ENCODE peak calls at places on chromosomes 6 and 20, in four cellular contexts. One of them, this sample, is unnamed.

GRCh38 chr6:80457044-80457933 is 350.8 kb downstream of the BCKDHB start:
- DNase-seq in tibial artery: peak
- DNase-seq in dorsolateral prefrontal cortex: peak
- DNase-seq in A549: no peak
- DNase-seq in this sample: peak

GRCh38 chr6:156699017-156699421 is 78.2 kb upstream of the ARID1B start:
- DNase-seq in tibial artery: no peak
- DNase-seq in dorsolateral prefrontal cortex: no peak
- DNase-seq in A549: peak
- DNase-seq in this sample: peak

GRCh38 chr6:75183099-75183541 is 22.7 kb downstream of the COL12A1 start:
- DNase-seq in tibial artery: peak
- DNase-seq in dorsolateral prefrontal cortex: no peak
- DNase-seq in A549: no peak
- DNase-seq in this sample: peak

GRCh38 chr6:110542311-110543024 is 66.1 kb upstream of the SLC22A16 start:
- DNase-seq in tibial artery: no peak
- DNase-seq in dorsolateral prefrontal cortex: peak
- DNase-seq in A549: no peak
- DNase-seq in this sample: no peak

GRCh38 chr6:7426447-7427169 is 37.0 kb downstream of the RIOK1 start:
- DNase-seq in tibial artery: no peak
- DNase-seq in dorsolateral prefrontal cortex: no peak
- DNase-seq in A549: no peak
- DNase-seq in this sample: no peak

GRCh38 chr6:8814440-8815000 is 379.2 kb upstream of the SLC35B3 start:
- DNase-seq in tibial artery: no peak
- DNase-seq in dorsolateral prefrontal cortex: no peak
- DNase-seq in A549: no peak
- DNase-seq in this sample: no peak

GRCh38 chr6:167567142-167568033 is 242.5 kb downstream of the TTLL2 start:
- DNase-seq in tibial artery: no peak
- DNase-seq in dorsolateral prefrontal cortex: no peak
- DNase-seq in A549: no peak
- DNase-seq in this sample: no peak

GRCh38 chr6:90261801-90262200 is 34.8 kb downstream of the BACH2 start:
- DNase-seq in tibial artery: no peak
- DNase-seq in dorsolateral prefrontal cortex: no peak
- DNase-seq in A549: no peak
- DNase-seq in this sample: no peak

GRCh38 chr20:20637998-20638397 is 74.4 kb downstream of the RALGAPA2 start:
- DNase-seq in tibial artery: no peak
- DNase-seq in dorsolateral prefrontal cortex: no peak
- DNase-seq in A549: no peak
- DNase-seq in this sample: no peak

GRCh38 chr6:159701413-159701999 is 8.5 kb upstream of the SOD2 start:
- DNase-seq in tibial artery: peak
- DNase-seq in dorsolateral prefrontal cortex: no peak
- DNase-seq in A549: peak
- DNase-seq in this sample: peak

GRCh38 chr20:9287826-9288225 is 218.9 kb downstream of the PLCB4 start:
- DNase-seq in tibial artery: no peak
- DNase-seq in dorsolateral prefrontal cortex: no peak
- DNase-seq in A549: no peak
- DNase-seq in this sample: no peak

GRCh38 chr20:49786671-49787370 is 25.8 kb upstream of the SLC9A8 start:
- DNase-seq in tibial artery: no peak
- DNase-seq in dorsolateral prefrontal cortex: no peak
- DNase-seq in A549: no peak
- DNase-seq in this sample: no peak

GRCh38 chr20:34843421-34843820 is 18.0 kb upstream of the NCOA6 start:
- DNase-seq in tibial artery: no peak
- DNase-seq in dorsolateral prefrontal cortex: no peak
- DNase-seq in A549: no peak
- DNase-seq in this sample: no peak

GRCh38 chr6:30843611-30843998 is 40.7 kb upstream of the DDR1 start:
- DNase-seq in tibial artery: no peak
- DNase-seq in dorsolateral prefrontal cortex: no peak
- DNase-seq in A549: no peak
- DNase-seq in this sample: no peak

GRCh38 chr6:134080171-134080795 is 27.9 kb upstream of the SLC2A12 start:
- DNase-seq in tibial artery: no peak
- DNase-seq in dorsolateral prefrontal cortex: no peak
- DNase-seq in A549: no peak
- DNase-seq in this sample: peak

GRCh38 chr6:161630674-161631073 is 356.8 kb upstream of the AGPAT4 start:
- DNase-seq in tibial artery: no peak
- DNase-seq in dorsolateral prefrontal cortex: no peak
- DNase-seq in A549: no peak
- DNase-seq in this sample: no peak

GRCh38 chr6:40247516-40248115 is 313.4 kb upstream of the MOCS1 start:
- DNase-seq in tibial artery: no peak
- DNase-seq in dorsolateral prefrontal cortex: no peak
- DNase-seq in A549: no peak
- DNase-seq in this sample: no peak

GRCh38 chr6:143059616-143060353 is 904 bp upstream of the AIG1 start:
- DNase-seq in tibial artery: no peak
- DNase-seq in dorsolateral prefrontal cortex: no peak
- DNase-seq in A549: no peak
- DNase-seq in this sample: peak

GRCh38 chr6:158653577-158654354 is 3.9 kb downstream of the SYTL3 start:
- DNase-seq in tibial artery: peak
- DNase-seq in dorsolateral prefrontal cortex: no peak
- DNase-seq in A549: no peak
- DNase-seq in this sample: peak

GRCh38 chr6:112851141-112851540 is 504.0 kb downstream of the RFPL4B start:
- DNase-seq in tibial artery: no peak
- DNase-seq in dorsolateral prefrontal cortex: no peak
- DNase-seq in A549: no peak
- DNase-seq in this sample: no peak

GRCh38 chr6:11434565-11435326 is 102.8 kb upstream of the TMEM170B start:
- DNase-seq in tibial artery: no peak
- DNase-seq in dorsolateral prefrontal cortex: no peak
- DNase-seq in A549: peak
- DNase-seq in this sample: peak

GRCh38 chr6:118468682-118469465 is 79.2 kb upstream of the PLN start:
- DNase-seq in tibial artery: no peak
- DNase-seq in dorsolateral prefrontal cortex: no peak
- DNase-seq in A549: peak
- DNase-seq in this sample: peak

GRCh38 chr6:132513821-132514545 is 1.1 kb upstream of the STX7 start:
- DNase-seq in tibial artery: no peak
- DNase-seq in dorsolateral prefrontal cortex: no peak
- DNase-seq in A549: no peak
- DNase-seq in this sample: no peak

GRCh38 chr6:27986928-27987725 is 30.1 kb downstream of the OR2B6 start:
- DNase-seq in tibial artery: no peak
- DNase-seq in dorsolateral prefrontal cortex: no peak
- DNase-seq in A549: no peak
- DNase-seq in this sample: peak

GRCh38 chr20:54255157-54255556 is 47.3 kb downstream of the PFDN4 start:
- DNase-seq in tibial artery: no peak
- DNase-seq in dorsolateral prefrontal cortex: no peak
- DNase-seq in A549: no peak
- DNase-seq in this sample: peak

GRCh38 chr6:113591896-113592827 is 265.0 kb upstream of the MARCKS start:
- DNase-seq in tibial artery: no peak
- DNase-seq in dorsolateral prefrontal cortex: no peak
- DNase-seq in A549: no peak
- DNase-seq in this sample: no peak

GRCh38 chr6:25714765-25715164 is 39.8 kb upstream of the SLC17A4 start:
- DNase-seq in tibial artery: no peak
- DNase-seq in dorsolateral prefrontal cortex: no peak
- DNase-seq in A549: no peak
- DNase-seq in this sample: no peak

GRCh38 chr6:181049-181654 is 111.1 kb upstream of the DUSP22 start:
- DNase-seq in tibial artery: no peak
- DNase-seq in dorsolateral prefrontal cortex: no peak
- DNase-seq in A549: no peak
- DNase-seq in this sample: no peak

GRCh38 chr6:25232478-25232877 is 46.7 kb upstream of the CARMIL1 start:
- DNase-seq in tibial artery: no peak
- DNase-seq in dorsolateral prefrontal cortex: peak
- DNase-seq in A549: no peak
- DNase-seq in this sample: no peak

GRCh38 chr6:5726976-5727718 is 279.6 kb downstream of the NRN1 start:
- DNase-seq in tibial artery: no peak
- DNase-seq in dorsolateral prefrontal cortex: no peak
- DNase-seq in A549: no peak
- DNase-seq in this sample: peak

GRCh38 chr6:35370124-35370741 is 27.9 kb downstream of the PPARD start:
- DNase-seq in tibial artery: peak
- DNase-seq in dorsolateral prefrontal cortex: no peak
- DNase-seq in A549: peak
- DNase-seq in this sample: peak

GRCh38 chr6:42454428-42454791 is 2.7 kb upstream of the TRERF1 start:
- DNase-seq in tibial artery: no peak
- DNase-seq in dorsolateral prefrontal cortex: no peak
- DNase-seq in A549: no peak
- DNase-seq in this sample: peak

GRCh38 chr6:79687759-79688158 is 56.6 kb downstream of the SH3BGRL2 start:
- DNase-seq in tibial artery: no peak
- DNase-seq in dorsolateral prefrontal cortex: no peak
- DNase-seq in A549: no peak
- DNase-seq in this sample: no peak

GRCh38 chr6:7152467-7152866 is 44.7 kb downstream of the RREB1 start:
- DNase-seq in tibial artery: no peak
- DNase-seq in dorsolateral prefrontal cortex: no peak
- DNase-seq in A549: no peak
- DNase-seq in this sample: no peak

GRCh38 chr6:128558021-128558420 is 37.6 kb upstream of the PTPRK start:
- DNase-seq in tibial artery: no peak
- DNase-seq in dorsolateral prefrontal cortex: no peak
- DNase-seq in A549: no peak
- DNase-seq in this sample: no peak

GRCh38 chr6:128558924-128559323 is 38.5 kb upstream of the PTPRK start:
- DNase-seq in tibial artery: no peak
- DNase-seq in dorsolateral prefrontal cortex: no peak
- DNase-seq in A549: no peak
- DNase-seq in this sample: no peak

GRCh38 chr6:128557086-128557485 is 36.7 kb upstream of the PTPRK start:
- DNase-seq in tibial artery: no peak
- DNase-seq in dorsolateral prefrontal cortex: no peak
- DNase-seq in A549: no peak
- DNase-seq in this sample: peak

GRCh38 chr6:128554302-128554701 is 33.9 kb upstream of the PTPRK start:
- DNase-seq in tibial artery: no peak
- DNase-seq in dorsolateral prefrontal cortex: no peak
- DNase-seq in A549: no peak
- DNase-seq in this sample: no peak
- TF ChIP-seq CTCF in tibial artery: peak
- TF ChIP-seq CTCF in dorsolateral prefrontal cortex: peak
- TF ChIP-seq CTCF in A549: no peak
- TF ChIP-seq CTCF in this sample: no peak

DNA sequence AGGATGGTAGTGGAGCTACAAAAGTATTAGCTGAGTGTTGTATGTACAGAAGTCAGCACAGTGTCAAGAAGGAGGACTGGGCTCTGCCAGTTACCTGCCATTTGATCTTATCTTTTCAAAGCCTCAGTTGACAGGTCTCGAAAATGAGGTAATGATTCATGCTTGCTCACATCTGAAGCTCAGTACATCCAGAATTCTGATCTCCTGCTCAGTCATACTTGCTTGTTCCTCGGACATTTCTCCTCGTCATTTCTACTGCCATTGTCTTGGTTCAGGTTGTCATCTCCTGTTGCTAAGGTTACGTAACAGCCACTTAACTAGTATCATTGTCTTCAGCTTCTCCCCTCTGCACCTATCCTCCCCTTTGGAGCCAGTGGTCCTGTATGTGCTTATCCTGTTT is 89.5 kb downstream of the SLX4IP start:
- DNase-seq in tibial artery: no peak
- DNase-seq in dorsolateral prefrontal cortex: no peak
- DNase-seq in A549: peak
- DNase-seq in this sample: peak
- H3K27ac ChIP-seq in tibial artery: peak
- H3K27ac ChIP-seq in dorsolateral prefrontal cortex: no peak
- H3K27ac ChIP-seq in A549: peak
- H3K27ac ChIP-seq in this sample: peak

GRCh38 chr6:139480356-139480833 is 105.9 kb upstream of the CITED2 start:
- DNase-seq in tibial artery: no peak
- DNase-seq in dorsolateral prefrontal cortex: no peak
- DNase-seq in A549: no peak
- DNase-seq in this sample: no peak
- TF ChIP-seq CTCF in tibial artery: no peak
- TF ChIP-seq CTCF in dorsolateral prefrontal cortex: no peak
- TF ChIP-seq CTCF in A549: no peak
- TF ChIP-seq CTCF in this sample: no peak

GRCh38 chr6:3258201-3258600 is 546 bp upstream of the PSMG4 start:
- DNase-seq in tibial artery: no peak
- DNase-seq in dorsolateral prefrontal cortex: no peak
- DNase-seq in A549: no peak
- DNase-seq in this sample: no peak
- H3K27ac ChIP-seq in tibial artery: peak
- H3K27ac ChIP-seq in dorsolateral prefrontal cortex: no peak
- H3K27ac ChIP-seq in A549: peak
- H3K27ac ChIP-seq in this sample: no peak

DNA sequence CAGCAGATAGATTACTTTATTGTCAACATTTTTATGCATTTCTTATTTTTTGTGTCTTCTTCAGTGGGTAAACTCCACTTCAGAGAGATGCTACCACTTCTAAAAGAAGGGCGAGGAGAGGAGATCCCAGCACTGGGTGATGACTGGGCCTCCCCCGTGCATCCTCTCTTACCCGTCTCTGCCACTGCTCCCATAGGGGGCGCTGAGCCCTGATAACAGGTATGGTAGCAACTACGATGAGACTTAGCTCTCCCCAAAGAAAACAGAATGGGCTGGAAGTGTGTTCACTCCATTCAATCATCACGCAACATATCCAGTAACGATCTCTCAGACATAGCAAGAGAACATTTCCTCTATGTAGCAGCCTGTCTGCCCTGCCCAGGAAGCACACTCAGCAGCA is 533.3 kb upstream of the CDH4 start:
- DNase-seq in tibial artery: no peak
- DNase-seq in dorsolateral prefrontal cortex: no peak
- DNase-seq in A549: no peak
- DNase-seq in this sample: no peak
- TF ChIP-seq CTCF in tibial artery: no peak
- TF ChIP-seq CTCF in dorsolateral prefrontal cortex: no peak
- TF ChIP-seq CTCF in A549: no peak
- TF ChIP-seq CTCF in this sample: no peak

DNA sequence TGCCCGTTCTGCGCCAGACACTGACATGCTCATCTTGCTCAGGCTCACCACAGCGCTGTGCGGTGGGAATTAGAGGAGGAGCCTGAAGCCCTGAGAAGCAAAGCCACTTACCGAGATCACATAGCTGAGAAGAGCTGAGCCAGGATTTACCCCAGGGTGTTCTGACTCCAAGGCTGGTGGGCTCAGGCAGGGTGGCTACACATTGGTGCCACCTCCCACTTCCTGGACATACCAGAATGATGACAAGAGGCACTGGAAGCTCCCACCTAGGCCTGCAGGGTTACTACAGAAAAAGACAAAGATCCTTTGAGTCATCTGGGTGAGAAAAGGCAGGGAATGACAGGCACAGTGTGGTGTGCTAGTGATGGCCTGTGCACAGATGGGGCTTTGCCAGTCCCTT is 24.4 kb upstream of the FKBP1A start:
- DNase-seq in tibial artery: no peak
- DNase-seq in dorsolateral prefrontal cortex: no peak
- DNase-seq in A549: no peak
- DNase-seq in this sample: peak
- H3K27ac ChIP-seq in tibial artery: no peak
- H3K27ac ChIP-seq in dorsolateral prefrontal cortex: no peak
- H3K27ac ChIP-seq in A549: peak
- H3K27ac ChIP-seq in this sample: peak